ENCODE peak calls at places on chromosomes 16 and 17, in nine cellular contexts. A is astrocyte, Y is neural progenitor cell, I is DND-41, P is GM23338, X is PC-9, K is mammary epithelial cell, F is GM23248, O is fibroblast of lung. Z is an unnamed sample.

GRCh38 chr17:3447625-3448024 is 14.0 kb upstream of the OR1E2 start:
- DNase-seq in F (peak; percentile 10), P (peak; percentile 80), Y (peak; percentile 34), K (peak; percentile 20), I (no peak), O (peak; percentile 1), X (no peak), A (no peak), Z (peak; percentile 10)

GRCh38 chr16:55323637-55324490 is at the start of gene IRX6:
- DNase-seq in K (peak; percentile 37), O (no peak), X (no peak), F (peak; percentile 53), I (no peak), P (peak; percentile 90), Y (peak; percentile 84), A (no peak), Z (peak; percentile 47)

GRCh38 chr16:7644171-7644570 is 311.5 kb downstream of the RBFOX1 start:
- DNase-seq in Y (no peak), I (no peak), F (no peak), O (no peak), X (no peak), P (no peak), K (no peak), A (no peak), Z (no peak)

GRCh38 chr17:29567362-29568330 is 809 bp upstream of the ABHD15 start:
- DNase-seq in K (peak; percentile 59), F (peak; percentile 73), Y (peak; percentile 84), P (peak; percentile 87), I (peak; percentile 78), A (no peak), X (peak; percentile 58), O (peak; percentile 35), Z (peak; percentile 87)

GRCh38 chr17:59607817-59608403 is 11.8 kb upstream of the CLTC start:
- DNase-seq in P (peak; percentile 78), X (no peak), I (peak; percentile 14), F (no peak), O (no peak), A (no peak), Y (peak; percentile 14), K (no peak), Z (peak; percentile 47)

GRCh38 chr17:45282683-45283644 is 21.1 kb upstream of the SPATA32 start:
- DNase-seq in F (peak; percentile 49), A (peak; percentile 80), I (no peak), Y (no peak), P (no peak), K (no peak), O (peak; percentile 84), X (no peak), Z (no peak)

GRCh38 chr16:82735696-82736095 is 108.9 kb downstream of the CDH13 start:
- DNase-seq in O (peak; percentile 13), X (no peak), I (no peak), A (peak; percentile 74), F (no peak), K (no peak), Y (no peak), P (no peak), Z (no peak)

GRCh38 chr17:3754458-3755334 is 31.0 kb downstream of the HASPIN start:
- DNase-seq in Y (peak; percentile 95), A (no peak), P (peak; percentile 100), K (peak; percentile 96), I (no peak), X (peak; percentile 94), F (peak; percentile 58), O (no peak), Z (no peak)

GRCh38 chr16:86573215-86573614 is 5.1 kb upstream of the FOXL1 start:
- DNase-seq in F (no peak), K (no peak), I (no peak), P (peak; percentile 86), A (peak; percentile 69), O (no peak), Y (no peak), X (no peak), Z (no peak)

GRCh38 chr16:11053916-11054460 is 109.6 kb downstream of the CLEC16A start:
- DNase-seq in I (peak; percentile 69), X (no peak), A (no peak), F (no peak), K (no peak), O (no peak), Y (no peak), P (no peak), Z (no peak)

GRCh38 chr17:9021158-9021984 is at the start of gene NTN1:
- DNase-seq in A (peak; percentile 11), X (no peak), F (peak; percentile 62), Y (peak; percentile 83), K (peak; percentile 61), I (peak; percentile 80), O (peak; percentile 11), P (peak; percentile 62), Z (peak; percentile 61)

GRCh38 chr16:89217388-89218191 is at the start of gene ZNF778:
- DNase-seq in F (peak; percentile 94), P (peak; percentile 91), X (peak; percentile 75), K (peak; percentile 84), A (peak; percentile 77), O (peak; percentile 80), Y (peak; percentile 91), I (peak; percentile 80), Z (peak; percentile 89)

GRCh38 chr17:21001111-21001812 is 41.5 kb downstream of the USP22 start:
- DNase-seq in Y (no peak), X (no peak), I (no peak), F (peak; percentile 19), P (no peak), K (no peak), A (no peak), O (no peak), Z (no peak)

GRCh38 chr16:56277040-56277439 is 85.8 kb downstream of the GNAO1 start:
- DNase-seq in F (no peak), K (no peak), O (no peak), I (no peak), X (no peak), Y (peak; percentile 70), P (peak; percentile 84), A (no peak), Z (no peak)

GRCh38 chr17:59397316-59398073 is 66.0 kb downstream of the YPEL2 start:
- DNase-seq in O (no peak), X (no peak), F (no peak), I (no peak), Y (no peak), K (no peak), P (no peak), A (no peak), Z (no peak)

GRCh38 chr17:62965649-62966425 is at the start of gene TANC2:
- DNase-seq in O (peak; percentile 86), A (peak; percentile 76), X (peak; percentile 63), F (peak; percentile 85), K (peak; percentile 34), P (peak; percentile 88), I (peak; percentile 79), Y (peak; percentile 90), Z (peak; percentile 82)

GRCh38 chr16:69465083-69465721 is 40.8 kb downstream of the CYB5B start:
- DNase-seq in O (peak; percentile 78), X (no peak), A (peak; percentile 61), Y (no peak), P (no peak), F (no peak), K (no peak), I (no peak), Z (no peak)

GRCh38 chr17:67187927-67188326 is 57.1 kb downstream of the HELZ start:
- DNase-seq in F (no peak), X (no peak), A (no peak), Y (no peak), O (no peak), K (no peak), I (no peak), P (no peak), Z (no peak)

GRCh38 chr17:15270628-15271381 is 5.7 kb upstream of the PMP22 start:
- DNase-seq in I (no peak), O (no peak), F (no peak), P (no peak), K (no peak), A (no peak), Y (no peak), X (no peak), Z (no peak)

GRCh38 chr17:19769946-19770652 is 22.0 kb upstream of the ALDH3A1 start:
- DNase-seq in F (peak; percentile 69), O (no peak), I (no peak), A (peak; percentile 63), K (no peak), Y (no peak), P (no peak), X (peak; percentile 53), Z (no peak)

DNA sequence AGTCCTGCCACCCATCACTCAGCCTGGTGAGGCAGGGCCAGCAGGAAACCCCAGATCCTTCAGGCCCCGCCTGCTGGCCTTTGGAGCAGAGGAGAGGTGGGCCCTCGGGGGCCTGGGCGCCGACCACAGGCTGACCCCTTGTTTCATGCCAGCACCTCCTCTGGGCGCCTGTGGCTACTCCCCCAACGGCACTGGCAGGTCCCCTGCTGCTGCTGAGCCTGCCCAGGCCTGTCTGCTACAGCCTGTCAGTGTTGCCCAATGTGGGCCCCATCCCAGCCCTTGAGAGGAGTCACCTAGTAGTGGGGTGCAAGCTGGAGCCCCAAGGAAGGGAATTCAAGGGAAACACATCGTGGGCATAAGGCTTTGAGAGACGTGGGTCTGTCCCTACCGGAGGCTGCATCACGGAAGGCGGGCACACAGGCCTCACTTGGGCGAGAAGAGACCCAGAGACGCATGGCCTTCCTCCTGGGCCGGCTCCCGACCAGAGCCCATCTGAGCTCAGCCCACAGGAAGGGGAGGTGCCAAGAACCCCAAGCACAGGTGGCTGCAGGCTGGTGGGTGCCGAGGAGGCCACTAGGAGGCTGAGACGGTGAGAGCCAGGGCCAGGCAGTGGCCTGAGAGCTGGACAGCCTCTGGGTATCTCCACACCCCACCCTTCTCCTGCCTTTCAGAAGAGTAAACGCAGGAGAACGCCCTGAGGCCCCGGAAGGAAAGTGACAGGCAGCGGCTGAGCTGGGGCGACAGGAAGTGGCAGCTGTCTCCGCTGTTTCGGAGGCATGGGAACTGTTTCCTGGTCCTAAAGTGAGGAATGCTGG is 8.1 kb upstream of the FASN start:
- DNase-seq in F (peak; percentile 50), O (peak; percentile 48), P (peak; percentile 89), I (peak; percentile 76), Y (peak; percentile 75), A (no peak), X (peak; percentile 94), K (peak; percentile 81), Z (peak; percentile 64)
- H3K4me1 ChIP-seq in F (no peaks in the 10 kb centered on the region), O (peaks cover 10% of the 10 kb centered on the region), P (peaks cover 33% of the 10 kb centered on the region), I (peaks cover 31% of the 10 kb centered on the region), Y (peaks cover 49% of the 10 kb centered on the region), A (peaks cover 6% of the 10 kb centered on the region), X (peaks cover 70% of the 10 kb centered on the region), K (peaks cover 28% of the 10 kb centered on the region), Z (peaks cover 20% of the 10 kb centered on the region)

GRCh38 chr17:48626470-48627241 is 498 bp upstream of the HOXB9 start:
- DNase-seq in K (no peak), P (peak; percentile 73), Y (peak; percentile 52), F (peak; percentile 51), I (no peak), X (peak; percentile 42), A (no peak), O (no peak), Z (peak; percentile 64)
- TF ChIP-seq EZH2 in K (peak; percentile 89), P (peak; percentile 95), Y (peak; percentile 83), F (no peak), I (no peak), X (no peak), A (peak; percentile 60), O (peak; percentile 84), Z (no peak)

GRCh38 chr17:7850118-7850504 is 4.8 kb upstream of the TMEM88 start:
- DNase-seq in K (no peak), F (no peak), A (no peak), X (no peak), O (no peak), Y (no peak), I (no peak), P (no peak), Z (no peak)
- H3K27ac ChIP-seq in K (no peak overlapping the region), F (no peak overlapping the region), A (no peak overlapping the region), X (no peak overlapping the region), O (no peak overlapping the region), Y (no peak overlapping the region), I (no peak overlapping the region), P (no peak overlapping the region), Z (no peak overlapping the region)

GRCh38 chr17:82047914-82048570 is 3.6 kb downstream of the RFNG start:
- DNase-seq in Y (no peak), O (no peak), F (no peak), P (no peak), K (no peak), I (no peak), A (no peak), X (no peak), Z (no peak)
- H3K4me1 ChIP-seq in Y (peaks cover 7% of the 10 kb centered on the region), O (peaks cover 4% of the 10 kb centered on the region), F (peaks cover 5% of the 10 kb centered on the region), P (no peaks in the 10 kb centered on the region), K (peaks cover 15% of the 10 kb centered on the region), I (peaks cover 27% of the 10 kb centered on the region), A (peaks cover 15% of the 10 kb centered on the region), X (no peaks in the 10 kb centered on the region), Z (peaks cover 7% of the 10 kb centered on the region)

Z was measured in A673.